ENCODE peak calls at places on chromosomes 5 and 9, in five cellular contexts. One of them, this sample, is unnamed. For H3K4me1, the result is how much of the 10 kb centered on the place peaks cover.

GRCh38 chr9:126856326-126856877 is 4.0 kb upstream of the ZBTB34 start:
- DNase-seq in hepatocyte: no peak
- DNase-seq in lung: no peak
- DNase-seq in lower lobe of right lung: no peak
- DNase-seq in fibroblast of lung: no peak
- DNase-seq in this sample: no peak

GRCh38 chr9:85740821-85741111 is 988 bp downstream of the AGTPBP1 start:
- DNase-seq in hepatocyte: no peak
- DNase-seq in lung: no peak
- DNase-seq in lower lobe of right lung: no peak
- DNase-seq in fibroblast of lung: peak
- DNase-seq in this sample: no peak

GRCh38 chr5:56717253-56717987 is 97.9 kb upstream of the MAP3K1 start:
- DNase-seq in hepatocyte: no peak
- DNase-seq in lung: no peak
- DNase-seq in lower lobe of right lung: peak
- DNase-seq in fibroblast of lung: peak
- DNase-seq in this sample: no peak

GRCh38 chr9:109845178-109845577 is 65.2 kb downstream of the PALM2AKAP2 start:
- DNase-seq in hepatocyte: no peak
- DNase-seq in lung: no peak
- DNase-seq in lower lobe of right lung: no peak
- DNase-seq in fibroblast of lung: no peak
- DNase-seq in this sample: no peak

GRCh38 chr9:128007566-128008138 is 26.9 kb upstream of the EEIG1 start:
- DNase-seq in hepatocyte: peak
- DNase-seq in lung: peak
- DNase-seq in lower lobe of right lung: peak
- DNase-seq in fibroblast of lung: peak
- DNase-seq in this sample: peak

GRCh38 chr9:74729129-74729710 is 158.5 kb downstream of the TRPM6 start:
- DNase-seq in hepatocyte: no peak
- DNase-seq in lung: no peak
- DNase-seq in lower lobe of right lung: no peak
- DNase-seq in fibroblast of lung: peak
- DNase-seq in this sample: no peak

GRCh38 chr5:142202282-142202681 is 93.7 kb downstream of the NDFIP1 start:
- DNase-seq in hepatocyte: no peak
- DNase-seq in lung: no peak
- DNase-seq in lower lobe of right lung: no peak
- DNase-seq in fibroblast of lung: peak
- DNase-seq in this sample: no peak

GRCh38 chr5:16812448-16812847 is 123.6 kb downstream of the MYO10 start:
- DNase-seq in hepatocyte: no peak
- DNase-seq in lung: no peak
- DNase-seq in lower lobe of right lung: no peak
- DNase-seq in fibroblast of lung: peak
- DNase-seq in this sample: no peak

GRCh38 chr5:58259685-58260152 is 200.2 kb downstream of the PLK2 start:
- DNase-seq in hepatocyte: peak
- DNase-seq in lung: no peak
- DNase-seq in lower lobe of right lung: no peak
- DNase-seq in fibroblast of lung: peak
- DNase-seq in this sample: no peak

GRCh38 chr9:112853882-112854585 is 36.6 kb downstream of the SLC46A2 start:
- DNase-seq in hepatocyte: no peak
- DNase-seq in lung: no peak
- DNase-seq in lower lobe of right lung: no peak
- DNase-seq in fibroblast of lung: no peak
- DNase-seq in this sample: no peak

GRCh38 chr5:15717002-15717401 is 217.0 kb downstream of the FBXL7 start:
- DNase-seq in hepatocyte: no peak
- DNase-seq in lung: no peak
- DNase-seq in lower lobe of right lung: no peak
- DNase-seq in fibroblast of lung: peak
- DNase-seq in this sample: no peak

GRCh38 chr5:32443145-32443540 is 1.4 kb downstream of the ZFR start:
- DNase-seq in hepatocyte: peak
- DNase-seq in lung: no peak
- DNase-seq in lower lobe of right lung: no peak
- DNase-seq in fibroblast of lung: peak
- DNase-seq in this sample: no peak

GRCh38 chr5:107104040-107104773 is 566.5 kb downstream of the EFNA5 start:
- DNase-seq in hepatocyte: no peak
- DNase-seq in lung: no peak
- DNase-seq in lower lobe of right lung: no peak
- DNase-seq in fibroblast of lung: no peak
- DNase-seq in this sample: no peak

GRCh38 chr5:168317096-168317520 is 25.7 kb downstream of the WWC1 start:
- DNase-seq in hepatocyte: no peak
- DNase-seq in lung: no peak
- DNase-seq in lower lobe of right lung: no peak
- DNase-seq in fibroblast of lung: no peak
- DNase-seq in this sample: no peak

GRCh38 chr5:56565693-56566092 is 249.7 kb upstream of the MAP3K1 start:
- DNase-seq in hepatocyte: no peak
- DNase-seq in lung: no peak
- DNase-seq in lower lobe of right lung: no peak
- DNase-seq in fibroblast of lung: no peak
- DNase-seq in this sample: no peak

GRCh38 chr5:151770383-151771258 is 1.1 kb upstream of the G3BP1 start:
- DNase-seq in hepatocyte: peak
- DNase-seq in lung: peak
- DNase-seq in lower lobe of right lung: peak
- DNase-seq in fibroblast of lung: peak
- DNase-seq in this sample: peak

GRCh38 chr5:138601444-138601843 is 26.2 kb upstream of the HSPA9 start:
- DNase-seq in hepatocyte: peak
- DNase-seq in lung: peak
- DNase-seq in lower lobe of right lung: no peak
- DNase-seq in fibroblast of lung: peak
- DNase-seq in this sample: no peak

DNA sequence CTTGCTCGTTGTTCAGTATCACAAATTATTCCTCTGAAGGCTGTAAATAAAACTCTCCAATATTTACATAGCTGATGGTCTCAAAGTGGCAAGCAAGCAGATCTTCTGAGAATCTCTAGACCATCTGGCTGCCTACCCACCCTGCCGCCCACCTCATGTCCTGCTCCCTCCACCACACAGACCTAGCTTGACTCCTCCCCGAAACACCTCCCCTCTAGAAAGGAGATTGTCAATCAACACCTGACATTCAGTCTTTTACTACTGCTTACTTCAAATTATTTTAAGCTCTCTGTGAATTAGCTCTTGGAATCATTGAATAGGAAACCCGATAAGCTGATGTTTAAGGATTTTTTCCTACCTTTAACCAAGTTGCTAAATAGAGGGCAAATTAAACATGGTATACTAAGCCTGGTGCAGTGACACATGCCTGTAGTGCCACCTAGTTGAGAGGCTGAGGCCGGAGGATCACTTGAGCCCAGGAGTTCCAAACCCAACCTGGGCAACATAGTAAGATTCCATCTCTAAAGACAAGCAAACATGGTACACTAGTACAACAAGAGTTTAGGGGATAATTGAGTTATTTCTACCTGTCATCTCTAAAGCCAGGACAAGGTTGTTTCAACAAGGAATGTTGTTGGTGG is 10.9 kb upstream of the SOWAHA start:
- DNase-seq in hepatocyte: no peak
- DNase-seq in lung: no peak
- DNase-seq in lower lobe of right lung: no peak
- DNase-seq in fibroblast of lung: no peak
- DNase-seq in this sample: no peak
- TF ChIP-seq CTCF in hepatocyte: no peak
- TF ChIP-seq CTCF in lung: no peak
- TF ChIP-seq CTCF in lower lobe of right lung: no peak
- TF ChIP-seq CTCF in fibroblast of lung: no peak
- TF ChIP-seq CTCF in this sample: no peak

GRCh38 chr9:3733039-3733408 is 207.2 kb upstream of the RFX3 start:
- DNase-seq in hepatocyte: no peak
- DNase-seq in lung: no peak
- DNase-seq in lower lobe of right lung: no peak
- DNase-seq in fibroblast of lung: no peak
- DNase-seq in this sample: no peak
- H3K27ac ChIP-seq in hepatocyte: no peak
- H3K27ac ChIP-seq in lung: no peak
- H3K27ac ChIP-seq in lower lobe of right lung: no peak
- H3K27ac ChIP-seq in fibroblast of lung: no peak
- H3K27ac ChIP-seq in this sample: no peak

DNA sequence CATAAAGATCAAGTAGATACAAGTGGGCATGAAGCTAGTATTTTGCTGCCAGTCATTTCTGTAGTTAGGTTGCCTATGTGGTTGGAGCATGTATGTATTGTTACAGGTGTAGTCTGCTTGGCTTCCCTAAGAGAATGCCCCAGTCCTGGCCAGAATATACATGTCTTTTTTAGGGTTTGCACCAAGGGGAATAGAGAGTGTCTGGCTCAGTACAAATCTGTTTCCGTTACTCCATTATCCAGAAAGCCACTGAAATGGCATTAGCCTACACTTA is 23.2 kb downstream of the TGFBR1 start:
- DNase-seq in hepatocyte: no peak
- DNase-seq in lung: no peak
- DNase-seq in lower lobe of right lung: no peak
- DNase-seq in fibroblast of lung: no peak
- DNase-seq in this sample: no peak
- H3K4me1 ChIP-seq in hepatocyte: under half
- H3K4me1 ChIP-seq in lung: under half
- H3K4me1 ChIP-seq in lower lobe of right lung: under half
- H3K4me1 ChIP-seq in fibroblast of lung: under half
- H3K4me1 ChIP-seq in this sample: under half

DNA sequence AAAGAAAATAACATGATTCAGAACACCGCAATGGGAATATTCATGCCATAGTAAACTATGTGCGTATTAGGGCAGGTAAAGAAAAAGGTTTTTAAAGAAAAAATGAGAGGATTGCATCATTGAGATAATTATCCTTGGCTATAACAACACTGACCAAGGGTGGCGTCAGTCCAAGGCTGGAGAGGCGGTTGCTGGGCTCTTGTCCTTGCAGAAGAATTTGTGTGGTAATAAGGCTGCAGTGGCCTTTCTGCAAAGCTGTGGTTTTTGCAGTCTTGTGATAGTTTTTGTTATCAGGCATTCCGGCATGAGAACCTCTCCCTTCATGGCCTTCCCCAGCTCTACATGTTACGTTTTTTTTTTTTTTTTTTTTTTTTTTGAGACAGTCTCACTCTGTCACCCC is 14.0 kb downstream of the BOD1 start:
- DNase-seq in hepatocyte: peak
- DNase-seq in lung: peak
- DNase-seq in lower lobe of right lung: peak
- DNase-seq in fibroblast of lung: peak
- DNase-seq in this sample: peak
- TF ChIP-seq CTCF in hepatocyte: no peak
- TF ChIP-seq CTCF in lung: no peak
- TF ChIP-seq CTCF in lower lobe of right lung: no peak
- TF ChIP-seq CTCF in fibroblast of lung: no peak
- TF ChIP-seq CTCF in this sample: no peak

GRCh38 chr5:6583049-6583880 is 49.6 kb downstream of the NSUN2 start:
- DNase-seq in hepatocyte: peak
- DNase-seq in lung: peak
- DNase-seq in lower lobe of right lung: no peak
- DNase-seq in fibroblast of lung: peak
- DNase-seq in this sample: peak
- H3K27ac ChIP-seq in hepatocyte: no peak
- H3K27ac ChIP-seq in lung: no peak
- H3K27ac ChIP-seq in lower lobe of right lung: no peak
- H3K27ac ChIP-seq in fibroblast of lung: no peak
- H3K27ac ChIP-seq in this sample: no peak

DNA sequence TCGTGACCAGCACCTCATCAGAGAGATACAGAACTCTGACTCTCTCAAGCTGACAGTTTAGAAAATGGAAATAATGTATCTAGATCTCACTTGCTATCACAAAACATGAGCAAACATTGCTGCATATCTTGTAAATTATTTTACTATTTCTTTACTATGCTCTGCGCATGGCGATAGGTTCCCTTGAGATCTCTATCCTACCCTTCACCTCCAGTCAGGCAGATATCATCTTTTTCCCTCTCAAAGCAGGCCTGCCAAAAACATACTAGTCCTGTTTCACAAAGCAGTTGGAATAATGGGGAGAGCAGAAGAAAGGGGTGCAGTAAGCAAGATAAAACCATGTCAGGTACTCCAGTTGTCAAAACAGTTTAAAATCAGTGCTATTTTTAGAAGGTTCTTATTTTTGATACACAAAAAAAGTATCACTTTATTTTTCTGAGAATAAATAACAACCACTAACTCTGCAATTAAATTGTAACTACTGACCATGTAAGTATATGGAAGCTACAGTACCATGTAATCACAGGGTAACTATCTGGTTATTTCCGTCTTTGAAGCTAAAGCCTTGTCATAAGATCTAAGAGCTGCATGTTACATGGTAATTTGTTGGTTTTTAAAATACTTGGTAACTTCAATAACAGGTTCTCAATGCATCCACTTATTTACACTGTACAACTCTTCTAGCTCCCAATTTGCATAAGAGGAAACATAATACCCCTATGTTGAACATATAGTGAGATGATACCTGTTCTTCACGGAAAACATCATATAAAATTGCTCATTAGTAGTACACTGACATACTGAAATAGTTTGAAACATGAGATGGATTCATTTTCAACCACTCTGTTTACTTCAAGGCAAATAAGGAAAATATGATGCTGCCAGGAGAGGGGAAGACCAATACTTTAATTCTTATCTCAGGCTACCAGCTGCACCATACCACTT is 150.6 kb downstream of the KIAA0825 start:
- DNase-seq in hepatocyte: no peak
- DNase-seq in lung: no peak
- DNase-seq in lower lobe of right lung: no peak
- DNase-seq in fibroblast of lung: no peak
- DNase-seq in this sample: no peak
- H3K4me1 ChIP-seq in hepatocyte: under half
- H3K4me1 ChIP-seq in lung: under half
- H3K4me1 ChIP-seq in lower lobe of right lung: under half
- H3K4me1 ChIP-seq in fibroblast of lung: under half
- H3K4me1 ChIP-seq in this sample: under half